ENCODE peak calls at places on chromosome 13, in eight cellular contexts. V, U, P, S, M, L, T and I are unnamed samples.

GRCh38 chr13:60351326-60351725 is 45.7 kb upstream of the TDRD3 start:
- DNase-seq in V (no peak), U (no peak), P (peak; percentile 82), S (no peak), M (no peak), L (no peak), T (peak; percentile 40), I (peak; percentile 65)

GRCh38 chr13:109198585-109198984 is 569.2 kb downstream of the MYO16 start:
- DNase-seq in V (peak; percentile 48), U (no peak), P (peak; percentile 8), S (no peak), M (no peak), L (peak; percentile 8), T (peak; percentile 45), I (no peak)

GRCh38 chr13:94548382-94549240 is 47.3 kb downstream of the TGDS start:
- DNase-seq in V (peak; percentile 19), U (no peak), P (peak; percentile 39), S (peak; percentile 71), M (peak; percentile 72), L (peak; percentile 68), T (peak; percentile 46), I (peak; percentile 52)

GRCh38 chr13:109857325-109857724 is 70.9 kb upstream of the IRS2 start:
- DNase-seq in V (no peak), U (no peak), P (no peak), S (no peak), M (no peak), L (no peak), T (no peak), I (no peak)

GRCh38 chr13:114311908-114312307 is 2.4 kb upstream of the CHAMP1 start:
- DNase-seq in V (no peak), U (no peak), P (peak; percentile 85), S (no peak), M (no peak), L (no peak), T (no peak), I (no peak)

GRCh38 chr13:76292726-76293125 is 593.5 kb downstream of the KCTD12 start:
- DNase-seq in V (no peak), U (no peak), P (peak; percentile 48), S (no peak), M (no peak), L (no peak), T (no peak), I (no peak)

GRCh38 chr13:26133851-26134250 is 82.0 kb upstream of the SHISA2 start:
- DNase-seq in V (no peak), U (no peak), P (no peak), S (no peak), M (no peak), L (no peak), T (peak; percentile 2), I (peak; percentile 2)

GRCh38 chr13:103948477-103948876 is 882.3 kb upstream of the SLC10A2 start:
- DNase-seq in V (no peak), U (no peak), P (no peak), S (no peak), M (no peak), L (no peak), T (no peak), I (no peak)

GRCh38 chr13:60765700-60766411 is 368.8 kb downstream of the TDRD3 start:
- DNase-seq in V (no peak), U (no peak), P (no peak), S (no peak), M (no peak), L (peak; percentile 86), T (peak; percentile 62), I (no peak)

GRCh38 chr13:90448466-90449037 is 898.9 kb upstream of the MIR17HG start:
- DNase-seq in V (no peak), U (no peak), P (no peak), S (no peak), M (no peak), L (no peak), T (no peak), I (no peak)

GRCh38 chr13:90447735-90448103 is 899.8 kb upstream of the MIR17HG start:
- DNase-seq in V (no peak), U (no peak), P (peak; percentile 69), S (no peak), M (no peak), L (no peak), T (peak; percentile 64), I (peak; percentile 16)

GRCh38 chr13:90445179-90445578 is 902.3 kb upstream of the MIR17HG start:
- DNase-seq in V (no peak), U (no peak), P (peak; percentile 88), S (no peak), M (no peak), L (peak; percentile 35), T (peak; percentile 88), I (peak; percentile 80)

GRCh38 chr13:90444232-90444631 is 903.3 kb upstream of the MIR17HG start:
- DNase-seq in V (no peak), U (no peak), P (no peak), S (no peak), M (no peak), L (no peak), T (no peak), I (no peak)

DNA sequence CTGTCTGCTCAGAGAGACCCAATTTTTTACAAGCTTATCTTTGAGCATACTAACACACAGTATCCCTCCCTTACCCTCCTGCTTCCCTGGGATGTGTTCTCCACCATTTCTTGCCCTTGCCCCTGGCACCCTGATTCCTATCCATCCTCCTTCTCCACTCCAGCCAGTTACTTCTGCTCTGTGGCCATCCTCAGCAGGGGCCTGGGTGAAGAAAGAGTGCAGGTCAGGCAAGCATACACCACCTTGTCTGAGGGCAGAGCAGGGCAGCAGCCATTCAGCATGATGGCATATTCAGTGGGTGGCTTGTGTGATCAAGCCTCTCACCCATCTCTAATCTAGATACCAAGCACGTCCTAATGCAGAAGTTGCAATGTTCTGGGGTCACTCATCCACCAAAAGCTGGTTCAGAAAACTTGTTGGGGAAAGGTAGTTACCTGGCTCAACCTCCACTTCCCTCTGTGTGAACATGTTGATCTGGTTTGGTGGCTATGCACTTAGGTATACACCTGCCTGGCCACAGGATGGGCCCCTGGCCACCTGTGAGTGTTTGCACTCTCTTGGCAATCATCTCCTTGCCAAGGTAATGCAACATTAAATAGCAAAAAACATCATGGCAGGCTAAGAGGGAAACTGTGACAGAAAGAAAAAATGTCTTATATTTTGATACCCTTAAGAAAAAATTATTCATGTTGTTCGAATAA is 900.3 kb upstream of the MIR17HG start:
- DNase-seq in V (no peak), U (no peak), P (no peak), S (no peak), M (no peak), L (no peak), T (peak; percentile 39), I (no peak)
- H3K4me3 ChIP-seq in V (no peak overlapping the region), U (no peak overlapping the region), P (no peak overlapping the region), S (no peak overlapping the region), M (no peak overlapping the region), L (no peak overlapping the region), T (no peak overlapping the region), I (no peak overlapping the region)

GRCh38 chr13:49494645-49495044 is 1.1 kb upstream of the PHF11 start:
- DNase-seq in V (no peak), U (no peak), P (no peak), S (no peak), M (no peak), L (no peak), T (peak; percentile 8), I (no peak)

GRCh38 chr13:49499889-49500660 is 4.3 kb downstream of the PHF11 start:
- DNase-seq in V (no peak), U (no peak), P (peak; percentile 74), S (no peak), M (no peak), L (no peak), T (peak; percentile 46), I (peak; percentile 91)

GRCh38 chr13:49498211-49498610 is 2.5 kb downstream of the PHF11 start:
- DNase-seq in V (no peak), U (no peak), P (no peak), S (no peak), M (no peak), L (no peak), T (no peak), I (no peak)

GRCh38 chr13:49497272-49497671 is 1.5 kb downstream of the PHF11 start:
- DNase-seq in V (peak; percentile 18), U (no peak), P (no peak), S (no peak), M (no peak), L (no peak), T (no peak), I (no peak)

GRCh38 chr13:49495783-49496762 is at the start of gene PHF11:
- DNase-seq in V (peak; percentile 71), U (peak; percentile 38), P (peak; percentile 73), S (peak; percentile 93), M (peak; percentile 91), L (peak; percentile 97), T (peak; percentile 60), I (peak; percentile 83)
- TF ChIP-seq CTCF in V (no peak), U (no peak), P (no peak), S (peak; percentile 17), M (peak; percentile 31), L (peak; percentile 36), T (no peak), I (no peak)

DNA sequence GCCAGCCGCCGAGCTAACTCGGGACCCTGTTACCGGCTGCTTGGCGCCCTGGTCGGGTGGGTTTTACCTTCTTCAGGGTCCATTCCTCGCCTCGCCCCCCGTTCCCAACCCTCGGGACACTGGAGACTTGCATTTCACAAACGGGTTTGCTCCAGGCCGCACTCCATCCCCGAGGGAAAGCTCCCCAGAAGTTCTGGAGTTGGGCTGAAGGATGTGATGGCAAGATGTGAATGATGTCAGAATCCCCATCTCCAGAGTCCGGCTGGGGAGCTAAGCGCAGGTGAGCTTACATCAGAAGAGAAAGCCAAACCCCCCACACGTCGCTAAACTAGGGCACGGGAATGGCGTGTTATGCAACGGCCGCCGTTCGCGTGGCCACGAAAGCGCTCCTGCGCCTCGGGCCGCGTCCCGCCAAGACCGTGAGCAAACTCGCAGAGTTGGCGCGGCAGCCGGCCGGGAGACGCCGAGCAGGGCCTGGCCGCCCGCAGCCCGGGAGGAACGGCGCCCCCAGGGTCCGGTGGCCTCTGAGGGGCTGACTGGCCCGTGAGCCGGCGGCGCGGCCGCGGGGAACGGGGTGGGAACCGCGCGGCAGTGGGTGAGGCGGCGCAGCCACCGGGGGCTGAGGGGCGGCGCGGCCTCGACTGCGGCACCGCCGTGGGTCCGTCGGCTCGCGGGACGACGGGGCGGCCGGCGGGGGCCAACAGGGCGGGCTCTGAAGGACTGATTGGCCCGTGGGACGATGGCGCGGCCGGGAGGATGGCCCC is 1.1 kb downstream of the LATS2 start:
- DNase-seq in V (no peak), U (no peak), P (peak; percentile 48), S (peak; percentile 62), M (peak; percentile 76), L (peak; percentile 66), T (peak; percentile 33), I (peak; percentile 69)
- H3K4me3 ChIP-seq in V (peak overlapping the region; percentile 99), U (peak overlapping the region; percentile 74), P (peak overlapping the region; percentile 64), S (peak overlapping the region; percentile 85), M (peak overlapping the region; percentile 88), L (peak overlapping the region; percentile 75), T (peak overlapping the region; percentile 96), I (peak overlapping the region; percentile 85)

GRCh38 chr13:30256713-30257432 is 50.5 kb downstream of the KATNAL1 start:
- DNase-seq in V (no peak), U (no peak), P (peak; percentile 20), S (no peak), M (no peak), L (no peak), T (no peak), I (peak; percentile 58)

GRCh38 chr13:30253830-30254229 is 53.5 kb downstream of the KATNAL1 start:
- DNase-seq in V (no peak), U (no peak), P (no peak), S (no peak), M (no peak), L (no peak), T (no peak), I (no peak)

GRCh38 chr13:30257433-30258099 is 49.8 kb downstream of the KATNAL1 start:
- DNase-seq in V (no peak), U (no peak), P (no peak), S (no peak), M (no peak), L (peak; percentile 44), T (no peak), I (peak; percentile 45)

GRCh38 chr13:30255696-30256095 is 51.7 kb downstream of the KATNAL1 start:
- DNase-seq in V (no peak), U (no peak), P (peak; percentile 25), S (no peak), M (no peak), L (no peak), T (no peak), I (no peak)
- TF ChIP-seq CTCF in V (no peak), U (no peak), P (peak; percentile 5), S (peak; percentile 18), M (peak; percentile 26), L (peak; percentile 24), T (peak; percentile 28), I (no peak)